ENCODE peak calls at places on chromosomes 16 and 17, in nine cellular contexts. One of them, this sample, is unnamed.

GRCh38 chr17:64698725-64699124 is 36.6 kb upstream of the SMURF2 start:
- DNase-seq in renal cortical epithelial cell: no peak
- DNase-seq in activated CD4-positive, alpha-beta T cell treated with anti-CD3 and anti-CD28 coated beads for 4 hours: no peak
- DNase-seq in lung microvascular endothelial cell: no peak
- DNase-seq in activated CD8-positive, alpha-beta memory T cell treated with anti-CD3 and anti-CD28 coated beads for 1 hour: no peak
- DNase-seq in GM03348: peak; percentile 54
- DNase-seq in tibial nerve: no peak
- DNase-seq in stimulated activated CD4-positive, alpha-beta T cell treated with anti-CD3 and anti-CD28 coated beads, Interleukin-12 subunit alpha, Interleukin-12 subunit beta, amount 100 ng/mL, for 24 hours: no peak
- DNase-seq in foreskin fibroblast: peak; percentile 71
- DNase-seq in this sample: no peak

GRCh38 chr16:59540621-59541020 is 806.5 kb upstream of the GOT2 start:
- DNase-seq in lung microvascular endothelial cell: no peak
- DNase-seq in tibial nerve: no peak
- DNase-seq in activated CD8-positive, alpha-beta memory T cell treated with anti-CD3 and anti-CD28 coated beads for 1 hour: no peak
- DNase-seq in activated CD4-positive, alpha-beta T cell treated with anti-CD3 and anti-CD28 coated beads for 4 hours: no peak
- DNase-seq in foreskin fibroblast: no peak
- DNase-seq in renal cortical epithelial cell: no peak
- DNase-seq in stimulated activated CD4-positive, alpha-beta T cell treated with anti-CD3 and anti-CD28 coated beads, Interleukin-12 subunit alpha, Interleukin-12 subunit beta, amount 100 ng/mL, for 24 hours: no peak
- DNase-seq in GM03348: peak; percentile 14
- DNase-seq in this sample: no peak

GRCh38 chr17:59688008-59688407 is 19.2 kb downstream of the PTRH2 start:
- DNase-seq in activated CD4-positive, alpha-beta T cell treated with anti-CD3 and anti-CD28 coated beads for 4 hours: no peak
- DNase-seq in activated CD8-positive, alpha-beta memory T cell treated with anti-CD3 and anti-CD28 coated beads for 1 hour: no peak
- DNase-seq in tibial nerve: no peak
- DNase-seq in GM03348: no peak
- DNase-seq in renal cortical epithelial cell: peak; percentile 36
- DNase-seq in stimulated activated CD4-positive, alpha-beta T cell treated with anti-CD3 and anti-CD28 coated beads, Interleukin-12 subunit alpha, Interleukin-12 subunit beta, amount 100 ng/mL, for 24 hours: no peak
- DNase-seq in lung microvascular endothelial cell: no peak
- DNase-seq in foreskin fibroblast: no peak
- DNase-seq in this sample: no peak

GRCh38 chr16:69187387-69187890 is 475 bp downstream of the SNTB2 start:
- DNase-seq in renal cortical epithelial cell: no peak
- DNase-seq in lung microvascular endothelial cell: peak; percentile 53
- DNase-seq in GM03348: peak; percentile 69
- DNase-seq in tibial nerve: peak; percentile 31
- DNase-seq in foreskin fibroblast: peak; percentile 66
- DNase-seq in stimulated activated CD4-positive, alpha-beta T cell treated with anti-CD3 and anti-CD28 coated beads, Interleukin-12 subunit alpha, Interleukin-12 subunit beta, amount 100 ng/mL, for 24 hours: no peak
- DNase-seq in activated CD4-positive, alpha-beta T cell treated with anti-CD3 and anti-CD28 coated beads for 4 hours: peak; percentile 24
- DNase-seq in activated CD8-positive, alpha-beta memory T cell treated with anti-CD3 and anti-CD28 coated beads for 1 hour: peak; percentile 16
- DNase-seq in this sample: peak; percentile 34

GRCh38 chr16:81485824-81486554 is 41.4 kb downstream of the CMIP start:
- DNase-seq in tibial nerve: no peak
- DNase-seq in activated CD4-positive, alpha-beta T cell treated with anti-CD3 and anti-CD28 coated beads for 4 hours: no peak
- DNase-seq in GM03348: peak; percentile 63
- DNase-seq in renal cortical epithelial cell: no peak
- DNase-seq in stimulated activated CD4-positive, alpha-beta T cell treated with anti-CD3 and anti-CD28 coated beads, Interleukin-12 subunit alpha, Interleukin-12 subunit beta, amount 100 ng/mL, for 24 hours: no peak
- DNase-seq in activated CD8-positive, alpha-beta memory T cell treated with anti-CD3 and anti-CD28 coated beads for 1 hour: no peak
- DNase-seq in lung microvascular endothelial cell: peak; percentile 75
- DNase-seq in foreskin fibroblast: no peak
- DNase-seq in this sample: no peak

GRCh38 chr17:69175812-69176517 is 34.3 kb upstream of the ABCA6 start:
- DNase-seq in renal cortical epithelial cell: peak; percentile 83
- DNase-seq in activated CD8-positive, alpha-beta memory T cell treated with anti-CD3 and anti-CD28 coated beads for 1 hour: no peak
- DNase-seq in tibial nerve: no peak
- DNase-seq in foreskin fibroblast: peak; percentile 92
- DNase-seq in stimulated activated CD4-positive, alpha-beta T cell treated with anti-CD3 and anti-CD28 coated beads, Interleukin-12 subunit alpha, Interleukin-12 subunit beta, amount 100 ng/mL, for 24 hours: no peak
- DNase-seq in lung microvascular endothelial cell: peak; percentile 73
- DNase-seq in GM03348: peak; percentile 36
- DNase-seq in activated CD4-positive, alpha-beta T cell treated with anti-CD3 and anti-CD28 coated beads for 4 hours: no peak
- DNase-seq in this sample: no peak

GRCh38 chr16:71894229-71894920 is 956 bp upstream of the IST1 start:
- DNase-seq in renal cortical epithelial cell: peak; percentile 40
- DNase-seq in GM03348: peak; percentile 26
- DNase-seq in activated CD4-positive, alpha-beta T cell treated with anti-CD3 and anti-CD28 coated beads for 4 hours: peak; percentile 32
- DNase-seq in activated CD8-positive, alpha-beta memory T cell treated with anti-CD3 and anti-CD28 coated beads for 1 hour: peak; percentile 3
- DNase-seq in lung microvascular endothelial cell: peak; percentile 73
- DNase-seq in stimulated activated CD4-positive, alpha-beta T cell treated with anti-CD3 and anti-CD28 coated beads, Interleukin-12 subunit alpha, Interleukin-12 subunit beta, amount 100 ng/mL, for 24 hours: no peak
- DNase-seq in foreskin fibroblast: peak; percentile 84
- DNase-seq in tibial nerve: peak; percentile 23
- DNase-seq in this sample: peak; percentile 25

GRCh38 chr17:68101992-68102758 is 66.6 kb downstream of the KPNA2 start:
- DNase-seq in tibial nerve: no peak
- DNase-seq in foreskin fibroblast: peak; percentile 27
- DNase-seq in activated CD4-positive, alpha-beta T cell treated with anti-CD3 and anti-CD28 coated beads for 4 hours: peak; percentile 23
- DNase-seq in GM03348: no peak
- DNase-seq in activated CD8-positive, alpha-beta memory T cell treated with anti-CD3 and anti-CD28 coated beads for 1 hour: peak; percentile 14
- DNase-seq in stimulated activated CD4-positive, alpha-beta T cell treated with anti-CD3 and anti-CD28 coated beads, Interleukin-12 subunit alpha, Interleukin-12 subunit beta, amount 100 ng/mL, for 24 hours: no peak
- DNase-seq in lung microvascular endothelial cell: peak; percentile 17
- DNase-seq in renal cortical epithelial cell: no peak
- DNase-seq in this sample: peak; percentile 21

This sample was measured in activated gamma-delta T cell treated with Interleukin-2 at 50 U/mL for 16 hours.